ENCODE peak calls at places on chromosomes 13 and 19, in ten cellular contexts. B, M, P, I, F, U, E, H, N and R are unnamed samples.

GRCh38 chr19:49229416-49229815 is 71.8 kb downstream of the TRPM4 start:
- DNase-seq in F (no peak), I (no peak), P (no peak), H (no peak), N (no peak), E (no peak), U (no peak), M (no peak), B (no peak), R (no peak)

GRCh38 chr19:40279761-40280607 is 5.2 kb downstream of the AKT2 start:
- DNase-seq in I (no peak), B (no peak), M (no peak), P (no peak), U (no peak), E (no peak), F (no peak), H (no peak), N (no peak), R (no peak)

GRCh38 chr19:28737021-28737525 is 475.9 kb downstream of the UQCRFS1 start:
- DNase-seq in N (no peak), U (peak), F (no peak), B (peak), H (no peak), P (no peak), M (peak), I (no peak), E (no peak), R (no peak)

GRCh38 chr19:46761418-46761831 is 15.2 kb upstream of the STRN4 start:
- DNase-seq in U (no peak), N (no peak), H (no peak), F (no peak), M (no peak), E (no peak), P (no peak), B (no peak), I (no peak), R (no peak)

GRCh38 chr19:2462635-2463421 is 6.1 kb upstream of the LMNB2 start:
- DNase-seq in P (peak), U (no peak), H (peak), F (peak), E (peak), M (peak), I (peak), N (peak), B (peak), R (peak)

GRCh38 chr13:30580852-30581502 is 36.7 kb upstream of the USPL1 start:
- DNase-seq in B (peak), I (no peak), M (peak), F (no peak), H (no peak), U (no peak), N (no peak), P (no peak), E (no peak), R (no peak)

GRCh38 chr13:30796833-30797601 is 61.7 kb downstream of the ALOX5AP start:
- DNase-seq in N (no peak), B (peak), H (no peak), I (no peak), E (peak), U (no peak), F (no peak), M (peak), P (no peak), R (no peak)

GRCh38 chr19:41428481-41428859 is 1.3 kb upstream of the B3GNT8 start:
- DNase-seq in H (no peak), E (no peak), B (no peak), F (no peak), N (no peak), U (no peak), M (no peak), P (no peak), I (no peak), R (no peak)

GRCh38 chr19:36092566-36092965 is 18.4 kb upstream of the OVOL3 start:
- DNase-seq in I (no peak), M (no peak), H (no peak), N (no peak), P (no peak), B (no peak), E (no peak), F (no peak), U (no peak), R (no peak)

GRCh38 chr13:44153536-44153935 is 220.1 kb upstream of the SERP2 start:
- DNase-seq in U (no peak), H (no peak), P (no peak), E (no peak), F (no peak), M (no peak), B (no peak), I (no peak), N (no peak), R (no peak)

GRCh38 chr13:36420437-36420891 is 11.8 kb upstream of the CCNA1 start:
- DNase-seq in F (peak), H (peak), M (peak), N (peak), B (peak), P (peak), E (peak), U (peak), I (peak), R (peak)

GRCh38 chr19:2034729-2035589 is 16.1 kb downstream of the MKNK2 start:
- DNase-seq in U (peak), E (no peak), H (peak), B (peak), F (peak), I (peak), N (peak), M (peak), P (no peak), R (no peak)

GRCh38 chr13:68808456-68808855 is 1299.2 kb upstream of the ATXN8OS start:
- DNase-seq in U (no peak), H (no peak), B (no peak), M (no peak), E (no peak), I (no peak), F (no peak), P (no peak), N (no peak), R (no peak)

GRCh38 chr19:5926641-5927438 is 12.8 kb downstream of the CAPS start:
- DNase-seq in N (peak), F (no peak), H (no peak), B (no peak), U (no peak), I (peak), M (no peak), E (no peak), P (no peak), R (no peak)

GRCh38 chr19:58003153-58003828 is 671 bp upstream of the ZNF606 start:
- DNase-seq in I (no peak), M (peak), U (no peak), N (no peak), E (no peak), P (no peak), F (no peak), H (no peak), B (no peak), R (no peak)

GRCh38 chr13:93730780-93731179 is 504.2 kb downstream of the GPC6 start:
- DNase-seq in B (peak), N (no peak), U (no peak), F (no peak), E (no peak), H (no peak), P (no peak), M (no peak), I (no peak), R (no peak)

GRCh38 chr19:38033658-38034150 is 126.7 kb downstream of the SIPA1L3 start:
- DNase-seq in M (no peak), N (no peak), I (no peak), B (no peak), E (no peak), H (no peak), P (no peak), U (no peak), F (no peak), R (no peak)

GRCh38 chr19:39998511-39998910 is 1.7 kb downstream of the ZNF546 start:
- DNase-seq in H (no peak), P (no peak), E (no peak), M (peak), B (peak), N (no peak), U (no peak), F (no peak), I (no peak), R (no peak)

GRCh38 chr13:96636310-96636709 is 358.0 kb downstream of the OXGR1 start:
- DNase-seq in B (peak), F (no peak), U (no peak), H (no peak), N (no peak), M (peak), E (no peak), P (no peak), I (no peak), R (no peak)

GRCh38 chr19:2255112-2255845 is 938 bp downstream of the JSRP1 start:
- DNase-seq in N (no peak), H (no peak), M (no peak), B (no peak), E (no peak), F (no peak), P (no peak), I (no peak), U (no peak), R (no peak)

GRCh38 chr13:108897955-108898354 is 268.5 kb downstream of the MYO16 start:
- DNase-seq in F (no peak), H (no peak), B (peak), M (no peak), U (no peak), E (peak), I (no peak), N (no peak), P (no peak), R (no peak)

GRCh38 chr13:40445557-40445990 is 220.9 kb downstream of the FOXO1 start:
- DNase-seq in N (no peak), B (peak), M (peak), U (no peak), P (no peak), E (peak), I (peak), H (no peak), F (peak), R (no peak)

GRCh38 chr19:46963093-46963734 is 56.4 kb upstream of the NPAS1 start:
- DNase-seq in M (no peak), U (no peak), H (no peak), N (no peak), E (peak), I (no peak), F (no peak), B (peak), P (no peak), R (no peak)

DNA sequence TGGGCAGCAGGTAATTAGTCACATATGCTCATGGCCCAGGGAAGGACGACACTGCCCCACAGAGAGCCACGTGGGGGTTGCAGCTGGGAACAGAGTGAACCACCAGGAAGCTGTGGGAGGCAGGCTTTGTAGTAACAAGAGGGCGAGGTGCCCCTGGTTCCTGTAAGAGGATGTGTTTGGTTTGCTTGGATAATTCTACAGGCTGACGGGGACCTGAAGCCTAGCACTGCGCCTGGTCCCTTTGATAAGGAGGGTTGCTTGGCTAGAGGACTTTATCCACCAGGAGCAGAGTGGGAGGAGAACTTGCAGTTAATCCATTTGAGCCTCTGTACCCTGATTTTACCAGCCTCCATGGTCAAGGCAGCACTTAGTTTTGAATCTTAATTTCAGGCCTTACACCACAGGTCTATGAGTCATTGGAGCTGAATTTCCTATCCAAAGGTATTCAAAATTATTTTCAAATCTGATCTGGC is 67.4 kb upstream of the CLDN10 start:
- DNase-seq in M (peak), I (no peak), P (no peak), U (peak), N (no peak), H (no peak), F (no peak), B (peak), E (peak), R (no peak)
- TF ChIP-seq CTCF in M (no peak), I (no peak), P (no peak), U (peak), N (no peak), H (no peak), F (no peak), B (no peak), E (no peak), R (no peak)

DNA sequence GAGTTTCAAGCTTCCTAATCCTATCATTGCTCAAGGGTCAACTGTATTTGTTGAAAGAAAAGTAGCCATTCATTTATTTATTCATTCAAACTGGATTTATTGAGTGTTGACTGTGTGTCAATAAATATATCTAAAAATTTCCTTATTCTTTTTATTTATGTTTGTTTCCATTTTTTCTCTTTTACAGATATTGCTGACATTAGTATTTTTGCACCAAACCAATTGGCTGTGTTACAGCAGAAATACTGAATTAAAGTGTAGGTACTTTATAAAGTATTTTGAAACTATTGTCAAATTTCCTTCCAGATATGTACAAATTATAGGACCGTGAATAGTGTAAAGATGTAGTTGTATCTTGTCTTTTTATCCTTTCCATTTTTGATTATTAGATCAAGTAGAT is 692.0 kb upstream of the SLC10A2 start:
- DNase-seq in N (no peak), P (no peak), E (no peak), H (no peak), I (no peak), F (no peak), M (no peak), U (no peak), B (no peak), R (no peak)
- TF ChIP-seq CTCF in N (no peak), P (no peak), E (no peak), H (no peak), I (no peak), F (no peak), M (no peak), U (no peak), B (no peak), R (no peak)

GRCh38 chr19:23439623-23440022 is 44.4 kb upstream of the ZNF91 start:
- DNase-seq in F (no peak), I (no peak), E (no peak), U (peak), N (no peak), P (no peak), B (no peak), M (no peak), H (no peak), R (no peak)
- TF ChIP-seq CTCF in F (peak), I (peak), E (no peak), U (no peak), N (no peak), P (no peak), B (no peak), M (peak), H (peak), R (peak)

GRCh38 chr19:7004313-7004931 is 16.8 kb downstream of the MBD3L2B start:
- DNase-seq in P (no peak), U (peak), M (peak), E (peak), B (peak), I (no peak), F (peak), H (peak), N (peak), R (no peak)
- TF ChIP-seq CTCF in P (no peak), U (peak), M (peak), E (peak), B (peak), I (peak), F (peak), H (peak), N (peak), R (peak)

GRCh38 chr19:34662919-34663318 is 14.0 kb downstream of the SCGB2B2 start:
- DNase-seq in H (no peak), U (peak), F (peak), E (peak), N (no peak), B (peak), P (no peak), M (peak), I (no peak), R (no peak)

GRCh38 chr19:34666200-34666957 is 10.6 kb downstream of the SCGB2B2 start:
- DNase-seq in I (no peak), B (no peak), N (no peak), E (no peak), P (no peak), M (no peak), H (no peak), U (no peak), F (no peak), R (no peak)

GRCh38 chr19:34664870-34665269 is 12.1 kb downstream of the SCGB2B2 start:
- DNase-seq in P (no peak), F (no peak), B (no peak), M (no peak), N (no peak), E (no peak), I (no peak), H (no peak), U (no peak), R (no peak)

GRCh38 chr19:34666958-34667265 is 10.0 kb downstream of the SCGB2B2 start:
- DNase-seq in M (no peak), P (no peak), B (no peak), F (no peak), E (no peak), I (no peak), U (no peak), N (no peak), H (no peak), R (no peak)

GRCh38 chr19:34664168-34664567 is 12.8 kb downstream of the SCGB2B2 start:
- DNase-seq in I (no peak), U (no peak), N (no peak), F (no peak), E (no peak), H (no peak), B (no peak), M (no peak), P (no peak), R (no peak)
- TF ChIP-seq CTCF in I (no peak), U (no peak), N (no peak), F (no peak), E (no peak), H (no peak), B (no peak), M (no peak), P (no peak), R (no peak)

DNA sequence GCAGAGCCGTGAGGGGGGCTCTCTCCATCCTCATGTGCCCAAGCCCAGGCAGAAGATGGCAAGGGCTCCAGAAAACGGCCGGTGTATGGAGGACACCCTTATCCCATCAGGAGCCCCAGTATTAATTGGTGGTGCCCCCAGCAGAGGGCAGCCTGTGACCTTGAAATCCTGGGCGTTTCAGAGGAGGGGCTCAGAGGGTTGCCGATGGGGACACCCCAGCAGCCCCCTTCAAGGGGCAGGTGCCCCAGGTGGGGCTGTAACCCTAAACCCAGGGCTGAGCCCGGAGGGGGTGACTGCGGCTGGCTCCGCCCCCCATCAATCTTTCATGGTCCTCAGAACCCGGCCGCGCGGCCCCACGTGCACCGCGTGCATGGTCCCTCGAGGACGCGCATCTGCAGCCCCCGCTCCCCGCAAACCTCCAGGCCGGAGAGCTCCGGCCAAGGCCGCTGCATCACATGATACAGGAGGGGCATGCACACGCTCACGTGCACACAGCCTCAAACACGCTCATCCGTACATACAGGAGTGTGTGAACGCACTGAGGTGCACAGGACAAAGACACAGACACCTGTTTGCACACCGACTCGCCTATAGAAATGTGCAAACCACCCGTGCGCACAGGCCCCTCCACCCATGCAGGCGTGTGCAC is 959 bp downstream of the RAB3A start:
- DNase-seq in I (no peak), H (no peak), N (peak), E (no peak), U (peak), B (peak), M (no peak), F (peak), P (no peak), R (no peak)
- TF ChIP-seq CTCF in I (peak), H (peak), N (no peak), E (no peak), U (peak), B (peak), M (peak), F (peak), P (peak), R (no peak)

DNA sequence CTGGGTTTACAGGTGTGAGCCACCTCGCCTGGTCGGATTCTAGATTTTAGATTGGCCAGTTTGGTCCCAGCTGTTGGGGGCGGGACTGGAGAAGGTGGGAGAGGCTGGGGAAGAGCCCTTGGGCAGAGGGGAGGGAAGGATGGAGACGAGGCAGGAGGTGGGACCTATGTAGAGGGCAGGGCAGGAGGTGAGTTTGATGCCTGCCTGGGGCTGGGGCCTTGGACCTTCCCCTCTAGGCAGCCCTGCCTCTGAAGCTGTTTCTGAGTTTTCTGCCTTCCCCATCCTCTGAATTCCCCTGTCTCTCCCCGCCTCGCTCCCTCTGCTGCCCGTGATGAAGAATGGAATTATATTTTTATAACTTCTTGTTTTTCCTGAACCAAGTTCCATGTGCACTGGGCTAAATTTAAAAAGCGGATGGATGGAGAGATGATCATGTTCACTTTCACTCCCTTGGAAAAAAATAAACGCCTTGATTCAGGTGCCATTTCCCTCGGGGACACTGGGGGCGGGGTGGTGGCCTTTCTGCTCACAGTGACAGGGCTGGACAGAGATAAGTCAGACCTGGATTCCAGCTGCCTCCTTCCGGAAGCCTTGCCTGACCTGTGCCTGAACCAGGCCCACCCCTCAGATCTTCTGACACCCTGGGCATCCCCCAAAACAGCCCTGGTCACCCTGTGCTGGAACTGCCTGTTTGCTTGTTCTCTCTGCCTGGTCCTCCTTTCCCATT is 16.5 kb upstream of the TNFAIP8L1 start:
- DNase-seq in P (no peak), F (no peak), B (no peak), U (peak), E (no peak), N (peak), H (no peak), I (no peak), M (no peak), R (no peak)
- TF ChIP-seq CTCF in P (no peak), F (no peak), B (peak), U (peak), E (no peak), N (no peak), H (no peak), I (no peak), M (no peak), R (no peak)

DNA sequence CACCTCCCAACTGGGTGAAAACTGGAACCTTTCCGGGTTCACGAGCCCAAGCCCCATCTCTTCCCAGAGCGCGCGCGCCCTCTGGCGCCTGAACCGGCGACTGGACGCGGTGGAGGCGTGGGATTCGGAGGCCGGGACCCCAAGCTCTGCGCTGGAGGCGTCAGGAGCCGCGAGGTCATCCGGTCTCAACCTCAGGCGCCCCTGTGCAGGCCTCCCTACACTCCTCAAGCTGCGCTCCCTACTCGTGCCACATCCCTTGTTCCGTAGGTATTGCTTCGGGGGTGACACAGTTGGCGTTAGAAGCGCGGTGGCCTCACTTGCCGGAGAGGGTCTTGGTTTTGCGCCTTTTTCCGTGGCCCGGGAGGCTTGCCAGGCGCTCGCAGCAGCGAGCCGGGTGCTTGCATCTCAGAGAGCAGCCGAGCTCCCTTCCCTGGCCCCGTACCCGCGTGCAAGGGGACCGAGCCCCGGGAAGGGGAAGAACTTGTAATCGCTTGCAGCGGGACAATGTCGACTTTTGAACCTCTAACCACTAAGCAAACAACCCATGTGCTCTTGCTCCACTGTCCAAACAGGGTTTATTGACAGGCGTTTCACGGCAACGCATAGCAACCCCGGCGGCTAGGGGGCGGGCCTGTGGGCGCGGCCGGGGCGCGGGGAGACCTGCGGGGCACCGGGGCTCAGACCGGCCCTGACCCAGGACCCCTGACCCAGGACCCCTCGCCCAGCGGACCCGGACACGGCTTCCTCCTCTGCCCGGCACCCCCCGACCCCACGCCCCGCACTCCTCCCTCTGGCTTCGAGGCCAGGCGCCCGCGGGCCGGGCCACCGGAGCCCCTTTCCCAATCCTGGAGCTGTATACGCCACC is 8.5 kb downstream of the CDX2 start:
- DNase-seq in U (peak), I (peak), M (peak), P (no peak), F (peak), E (no peak), B (peak), H (peak), N (peak), R (no peak)
- TF ChIP-seq CTCF in U (peak), I (peak), M (no peak), P (no peak), F (peak), E (peak), B (peak), H (peak), N (peak), R (peak)